ENCODE peak calls at places on chromosomes 7 and 10, in five cellular contexts. One of them, this sample, is unnamed.

GRCh38 chr10:128686638-128687278 is 560.5 kb upstream of the MKI67 start:
- DNase-seq in ovary: no peak
- DNase-seq in CD4-positive, alpha-beta memory T cell: no peak
- DNase-seq in cardiac muscle cell: no peak
- DNase-seq in brain microvascular endothelial cell: no peak
- DNase-seq in this sample: no peak

GRCh38 chr10:33570495-33570894 is 236.0 kb upstream of the NRP1 start:
- DNase-seq in cardiac muscle cell: no peak
- DNase-seq in ovary: no peak
- DNase-seq in CD4-positive, alpha-beta memory T cell: no peak
- DNase-seq in brain microvascular endothelial cell: no peak
- DNase-seq in this sample: no peak

GRCh38 chr7:103114576-103115008 is 34.3 kb downstream of the NAPEPLD start:
- DNase-seq in ovary: no peak
- DNase-seq in cardiac muscle cell: no peak
- DNase-seq in brain microvascular endothelial cell: no peak
- DNase-seq in CD4-positive, alpha-beta memory T cell: no peak
- DNase-seq in this sample: no peak

GRCh38 chr10:13711281-13711680 is 124.5 kb downstream of the PRPF18 start:
- DNase-seq in ovary: no peak
- DNase-seq in cardiac muscle cell: no peak
- DNase-seq in CD4-positive, alpha-beta memory T cell: no peak
- DNase-seq in brain microvascular endothelial cell: no peak
- DNase-seq in this sample: no peak

GRCh38 chr7:158245724-158246041 is 341.9 kb downstream of the PTPRN2 start:
- DNase-seq in ovary: no peak
- DNase-seq in brain microvascular endothelial cell: no peak
- DNase-seq in cardiac muscle cell: no peak
- DNase-seq in CD4-positive, alpha-beta memory T cell: no peak
- DNase-seq in this sample: no peak

GRCh38 chr7:40297741-40298311 is 163.0 kb downstream of the SUGCT start:
- DNase-seq in brain microvascular endothelial cell: no peak
- DNase-seq in CD4-positive, alpha-beta memory T cell: no peak
- DNase-seq in ovary: no peak
- DNase-seq in cardiac muscle cell: no peak
- DNase-seq in this sample: no peak

GRCh38 chr7:37694208-37695080 is 10.9 kb downstream of the GPR141 start:
- DNase-seq in brain microvascular endothelial cell: no peak
- DNase-seq in CD4-positive, alpha-beta memory T cell: no peak
- DNase-seq in ovary: no peak
- DNase-seq in cardiac muscle cell: no peak
- DNase-seq in this sample: no peak

GRCh38 chr7:120996333-120996982 is 7.9 kb downstream of the CPED1 start:
- DNase-seq in cardiac muscle cell: no peak
- DNase-seq in brain microvascular endothelial cell: peak; percentile 94
- DNase-seq in ovary: peak; percentile 79
- DNase-seq in CD4-positive, alpha-beta memory T cell: peak; percentile 68
- DNase-seq in this sample: no peak

GRCh38 chr7:2979276-2979675 is 64.4 kb downstream of the CARD11 start:
- DNase-seq in cardiac muscle cell: no peak
- DNase-seq in brain microvascular endothelial cell: no peak
- DNase-seq in ovary: no peak
- DNase-seq in CD4-positive, alpha-beta memory T cell: no peak
- DNase-seq in this sample: no peak

GRCh38 chr10:74932648-74933047 is 106.2 kb downstream of the KAT6B start:
- DNase-seq in cardiac muscle cell: no peak
- DNase-seq in brain microvascular endothelial cell: no peak
- DNase-seq in CD4-positive, alpha-beta memory T cell: no peak
- DNase-seq in ovary: peak; percentile 65
- DNase-seq in this sample: peak; percentile 54

GRCh38 chr10:3500408-3500856 is 284.6 kb downstream of the KLF6 start:
- DNase-seq in cardiac muscle cell: peak; percentile 75
- DNase-seq in ovary: peak; percentile 83
- DNase-seq in CD4-positive, alpha-beta memory T cell: no peak
- DNase-seq in brain microvascular endothelial cell: peak; percentile 99
- DNase-seq in this sample: peak; percentile 55

GRCh38 chr10:125734823-125735222 is 15.3 kb downstream of the EDRF1 start:
- DNase-seq in ovary: no peak
- DNase-seq in brain microvascular endothelial cell: no peak
- DNase-seq in cardiac muscle cell: no peak
- DNase-seq in CD4-positive, alpha-beta memory T cell: no peak
- DNase-seq in this sample: no peak

GRCh38 chr10:46222364-46222935 is 64.3 kb upstream of the ANTXRL start:
- DNase-seq in brain microvascular endothelial cell: peak; percentile 48
- DNase-seq in ovary: no peak
- DNase-seq in cardiac muscle cell: no peak
- DNase-seq in CD4-positive, alpha-beta memory T cell: no peak
- DNase-seq in this sample: no peak

GRCh38 chr10:72228318-72228751 is 12.3 kb upstream of the ASCC1 start:
- DNase-seq in brain microvascular endothelial cell: no peak
- DNase-seq in CD4-positive, alpha-beta memory T cell: no peak
- DNase-seq in cardiac muscle cell: no peak
- DNase-seq in ovary: no peak
- DNase-seq in this sample: no peak

GRCh38 chr7:15561840-15562239 is at the start of gene AGMO:
- DNase-seq in ovary: peak; percentile 36
- DNase-seq in cardiac muscle cell: peak; percentile 14
- DNase-seq in CD4-positive, alpha-beta memory T cell: no peak
- DNase-seq in brain microvascular endothelial cell: peak; percentile 40
- DNase-seq in this sample: peak; percentile 47

GRCh38 chr7:84085147-84085546 is 109.4 kb downstream of the SEMA3A start:
- DNase-seq in CD4-positive, alpha-beta memory T cell: no peak
- DNase-seq in brain microvascular endothelial cell: peak; percentile 40
- DNase-seq in cardiac muscle cell: no peak
- DNase-seq in ovary: no peak
- DNase-seq in this sample: no peak

DNA sequence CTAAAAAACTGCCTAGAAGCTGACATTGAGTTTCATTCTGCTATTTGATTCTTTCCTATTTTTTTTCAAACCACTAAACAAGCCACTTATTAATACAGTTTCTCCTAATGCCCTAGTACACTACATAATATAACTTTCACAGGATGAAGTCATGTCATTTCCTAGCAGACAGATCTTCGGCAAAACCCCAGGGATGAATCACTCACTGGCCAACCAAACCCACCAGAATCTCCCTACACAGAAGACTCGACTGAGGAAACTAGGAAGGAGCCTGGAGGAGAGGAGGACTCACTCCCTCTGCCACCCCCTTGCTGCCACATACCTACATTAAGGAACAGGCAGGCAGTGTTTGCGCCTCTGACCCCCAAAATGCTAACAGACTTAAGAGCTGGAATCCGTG is 33.4 kb downstream of the XPNPEP1 start:
- DNase-seq in cardiac muscle cell: no peak
- DNase-seq in brain microvascular endothelial cell: peak; percentile 89
- DNase-seq in ovary: no peak
- DNase-seq in CD4-positive, alpha-beta memory T cell: no peak
- DNase-seq in this sample: no peak
- H3K27ac ChIP-seq in cardiac muscle cell: no peak overlapping the region
- H3K27ac ChIP-seq in brain microvascular endothelial cell: peak overlapping the region; percentile 54
- H3K27ac ChIP-seq in ovary: no peak overlapping the region
- H3K27ac ChIP-seq in CD4-positive, alpha-beta memory T cell: no peak overlapping the region
- H3K27ac ChIP-seq in this sample: peak overlapping the region; percentile 5

DNA sequence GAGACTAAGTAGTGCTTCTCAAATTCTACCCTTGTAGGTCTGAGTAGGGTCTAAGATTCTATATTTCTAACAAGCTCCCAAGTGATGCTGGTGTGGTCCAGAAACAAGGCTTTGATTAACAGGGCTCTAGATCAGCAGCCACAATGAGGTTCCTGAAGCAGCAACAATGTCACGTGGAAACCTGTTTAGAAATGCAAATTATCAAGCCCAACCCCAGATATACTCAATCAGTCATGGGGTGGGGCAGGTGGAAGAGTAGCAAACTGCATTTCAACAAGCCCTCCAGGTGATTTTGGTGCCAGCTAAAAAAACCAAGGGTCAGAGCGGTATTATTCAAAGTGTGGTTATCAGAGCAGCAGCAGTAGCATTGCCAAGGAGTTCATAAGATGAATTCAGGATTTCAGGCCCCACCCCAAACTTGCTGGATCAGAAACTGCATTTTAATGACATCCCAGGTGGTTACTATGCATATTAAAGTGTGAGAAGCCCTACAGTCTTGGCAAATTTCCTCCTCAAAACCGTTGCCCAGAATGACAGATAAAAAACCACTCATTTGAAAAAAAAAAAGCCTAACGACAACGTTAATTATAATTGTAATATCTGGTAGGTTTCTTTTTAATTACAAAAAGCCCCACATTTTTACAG is 199.2 kb downstream of the AHR start:
- DNase-seq in ovary: no peak
- DNase-seq in cardiac muscle cell: no peak
- DNase-seq in brain microvascular endothelial cell: no peak
- DNase-seq in CD4-positive, alpha-beta memory T cell: no peak
- DNase-seq in this sample: no peak
- H3K27ac ChIP-seq in ovary: no peak overlapping the region
- H3K27ac ChIP-seq in cardiac muscle cell: no peak overlapping the region
- H3K27ac ChIP-seq in brain microvascular endothelial cell: no peak overlapping the region
- H3K27ac ChIP-seq in CD4-positive, alpha-beta memory T cell: no peak overlapping the region
- H3K27ac ChIP-seq in this sample: no peak overlapping the region

DNA sequence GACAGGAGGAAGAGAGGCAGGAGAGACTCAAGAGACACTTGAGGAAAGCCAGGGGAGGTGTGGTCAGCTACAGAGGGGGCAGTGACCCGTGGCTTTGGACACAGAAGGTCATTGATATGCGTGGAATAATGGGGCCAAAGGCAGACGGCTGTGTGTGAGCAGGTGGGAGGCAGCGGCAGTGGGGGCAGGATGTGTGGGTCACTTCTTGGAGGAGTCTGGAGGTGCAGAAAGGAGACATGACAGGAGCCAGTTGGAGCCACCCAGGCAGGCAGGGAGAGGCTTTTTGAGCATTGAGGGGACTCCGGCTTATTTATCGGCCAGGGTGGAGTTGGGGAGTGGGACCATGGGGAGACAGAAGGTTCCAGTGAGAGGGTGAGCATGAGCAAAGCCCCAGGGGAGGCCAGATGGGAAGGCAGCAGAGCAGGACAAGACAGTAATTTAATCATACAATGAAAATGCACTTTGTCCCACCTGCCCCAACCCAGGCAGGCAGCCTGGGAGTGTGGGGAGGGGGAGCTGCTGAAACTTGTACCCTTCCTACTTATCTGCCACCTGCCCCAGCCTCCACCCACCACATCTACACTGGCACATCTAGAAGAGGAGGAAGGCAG is 5.0 kb downstream of the LDB3 start:
- DNase-seq in cardiac muscle cell: no peak
- DNase-seq in CD4-positive, alpha-beta memory T cell: no peak
- DNase-seq in ovary: no peak
- DNase-seq in brain microvascular endothelial cell: no peak
- DNase-seq in this sample: no peak
- H3K27ac ChIP-seq in cardiac muscle cell: peak overlapping the region; percentile 100
- H3K27ac ChIP-seq in CD4-positive, alpha-beta memory T cell: no peak overlapping the region
- H3K27ac ChIP-seq in ovary: peak overlapping the region; percentile 83
- H3K27ac ChIP-seq in brain microvascular endothelial cell: no peak overlapping the region
- H3K27ac ChIP-seq in this sample: no peak overlapping the region

DNA sequence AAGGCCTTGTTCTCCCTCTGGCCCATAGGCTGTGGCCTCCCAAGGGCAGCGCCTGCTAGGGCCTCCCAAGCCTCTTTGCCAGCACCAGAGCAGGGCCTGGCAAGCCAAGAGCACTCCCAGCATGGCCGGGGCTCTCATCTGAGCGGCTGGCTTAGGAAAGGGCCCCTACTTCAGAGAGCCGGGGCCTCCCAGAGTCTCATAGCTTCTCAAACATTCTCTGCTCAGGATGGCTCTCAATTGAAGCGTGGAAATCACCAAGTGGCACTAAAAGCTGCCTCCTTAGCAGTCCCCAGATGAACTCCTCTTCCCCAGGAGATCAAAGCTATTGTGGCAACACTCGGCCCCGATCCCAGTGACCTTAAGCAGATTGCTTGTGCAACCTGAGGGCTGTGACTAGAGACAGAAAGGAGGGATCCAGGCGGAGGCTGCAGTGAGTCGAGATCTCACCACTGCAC is 69.4 kb downstream of the FAM53B start:
- DNase-seq in CD4-positive, alpha-beta memory T cell: no peak
- DNase-seq in brain microvascular endothelial cell: no peak
- DNase-seq in ovary: no peak
- DNase-seq in cardiac muscle cell: peak; percentile 70
- DNase-seq in this sample: peak; percentile 39
- H3K27ac ChIP-seq in CD4-positive, alpha-beta memory T cell: no peak overlapping the region
- H3K27ac ChIP-seq in brain microvascular endothelial cell: no peak overlapping the region
- H3K27ac ChIP-seq in ovary: no peak overlapping the region
- H3K27ac ChIP-seq in cardiac muscle cell: peak overlapping the region; percentile 8
- H3K27ac ChIP-seq in this sample: no peak overlapping the region

GRCh38 chr7:87067788-87068187 is 8.3 kb upstream of the ELAPOR2 start:
- DNase-seq in CD4-positive, alpha-beta memory T cell: no peak
- DNase-seq in cardiac muscle cell: no peak
- DNase-seq in ovary: no peak
- DNase-seq in brain microvascular endothelial cell: no peak
- DNase-seq in this sample: no peak
- H3K27ac ChIP-seq in CD4-positive, alpha-beta memory T cell: no peak overlapping the region
- H3K27ac ChIP-seq in cardiac muscle cell: no peak overlapping the region
- H3K27ac ChIP-seq in ovary: no peak overlapping the region
- H3K27ac ChIP-seq in brain microvascular endothelial cell: no peak overlapping the region
- H3K27ac ChIP-seq in this sample: no peak overlapping the region

GRCh38 chr7:44373418-44373740 is 48.0 kb upstream of the CAMK2B start:
- DNase-seq in CD4-positive, alpha-beta memory T cell: no peak
- DNase-seq in ovary: no peak
- DNase-seq in cardiac muscle cell: no peak
- DNase-seq in brain microvascular endothelial cell: no peak
- DNase-seq in this sample: no peak
- H3K27ac ChIP-seq in CD4-positive, alpha-beta memory T cell: no peak overlapping the region
- H3K27ac ChIP-seq in ovary: no peak overlapping the region
- H3K27ac ChIP-seq in cardiac muscle cell: no peak overlapping the region
- H3K27ac ChIP-seq in brain microvascular endothelial cell: no peak overlapping the region
- H3K27ac ChIP-seq in this sample: no peak overlapping the region

DNA sequence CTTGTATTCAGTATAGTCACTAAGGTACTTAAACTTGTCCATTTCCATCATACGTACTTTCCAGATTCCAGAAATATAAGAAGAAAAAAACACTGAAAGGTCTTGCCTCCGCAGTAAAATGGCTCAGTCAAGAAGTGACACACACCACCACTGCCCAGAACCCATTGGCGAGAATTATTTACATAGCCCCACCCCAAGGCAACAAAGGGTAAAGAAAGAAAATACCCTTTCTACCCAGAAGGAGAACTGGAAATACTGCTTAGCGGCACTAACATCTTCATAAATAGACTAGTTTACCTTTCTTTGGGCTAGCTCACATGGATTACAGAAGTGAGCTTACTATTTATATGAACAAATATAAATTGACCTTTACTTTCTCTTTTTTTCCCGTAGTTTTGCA is 194.0 kb downstream of the PPP1R9A start:
- DNase-seq in cardiac muscle cell: no peak
- DNase-seq in ovary: no peak
- DNase-seq in CD4-positive, alpha-beta memory T cell: no peak
- DNase-seq in brain microvascular endothelial cell: no peak
- DNase-seq in this sample: no peak
- H3K27ac ChIP-seq in cardiac muscle cell: no peak overlapping the region
- H3K27ac ChIP-seq in ovary: no peak overlapping the region
- H3K27ac ChIP-seq in CD4-positive, alpha-beta memory T cell: no peak overlapping the region
- H3K27ac ChIP-seq in brain microvascular endothelial cell: no peak overlapping the region
- H3K27ac ChIP-seq in this sample: no peak overlapping the region

This sample was measured in pancreas.